ENCODE peak calls at places on chromosome 22, in eight cellular contexts. K is heart left ventricle, S is DND-41, X is OCI-LY7, E is thoracic aorta, Z is fibroblast of the aortic adventitia, N is AG09309, G is HCT116. O is an unnamed sample.

GRCh38 chr22:48632641-48633246 is 1194.9 kb downstream of the BRD1 start:
- DNase-seq in K (no peak), S (no peak), X (no peak), E (no peak), Z (no peak), N (no peak), G (no peak), O (no peak)

GRCh38 chr22:33519140-33519973 is 400.9 kb downstream of the LARGE1 start:
- DNase-seq in K (peak), S (no peak), X (peak), E (no peak), Z (peak), N (peak), G (no peak), O (peak)

GRCh38 chr22:35540600-35541253 is at the start of gene RASD2:
- DNase-seq in K (peak), S (peak), X (peak), E (no peak), Z (no peak), N (no peak), G (no peak), O (no peak)

GRCh38 chr22:42766860-42767259 is 46.2 kb upstream of the A4GALT start:
- DNase-seq in K (peak), S (no peak), X (no peak), E (no peak), Z (no peak), N (no peak), G (no peak), O (no peak)

GRCh38 chr22:28896611-28897010 is 13.2 kb downstream of the ZNRF3 start:
- DNase-seq in K (no peak), S (no peak), X (no peak), E (no peak), Z (no peak), N (no peak), G (no peak), O (no peak)

GRCh38 chr22:35409783-35410662 is 10.1 kb downstream of the MCM5 start:
- DNase-seq in K (peak), S (no peak), X (peak), E (no peak), Z (no peak), N (no peak), G (no peak), O (peak)

GRCh38 chr22:49671331-49672012 is 156.2 kb downstream of the BRD1 start:
- DNase-seq in K (no peak), S (no peak), X (no peak), E (no peak), Z (no peak), N (no peak), G (no peak), O (no peak)

GRCh38 chr22:22348127-22348814 is 103.7 kb downstream of the VPREB1 start:
- DNase-seq in K (no peak), S (peak), X (peak), E (no peak), Z (no peak), N (no peak), G (peak), O (no peak)

GRCh38 chr22:31730344-31730711 is 19.6 kb downstream of the PRR14L start:
- DNase-seq in K (no peak), S (no peak), X (peak), E (no peak), Z (no peak), N (no peak), G (no peak), O (no peak)

GRCh38 chr22:50045211-50046018 is 12.7 kb downstream of the TTLL8 start:
- DNase-seq in K (no peak), S (no peak), X (no peak), E (no peak), Z (no peak), N (no peak), G (no peak), O (no peak)

GRCh38 chr22:42841444-42841843 is 15.6 kb downstream of the ARFGAP3 start:
- DNase-seq in K (no peak), S (no peak), X (no peak), E (no peak), Z (peak), N (no peak), G (no peak), O (no peak)

GRCh38 chr22:41524283-41524682 is 20.0 kb downstream of the POLR3H start:
- DNase-seq in K (peak), S (no peak), X (no peak), E (peak), Z (peak), N (no peak), G (no peak), O (no peak)

GRCh38 chr22:35477911-35478582 is 62.6 kb upstream of the RASD2 start:
- DNase-seq in K (peak), S (no peak), X (no peak), E (no peak), Z (peak), N (peak), G (peak), O (no peak)

GRCh38 chr22:36673821-36674220 is 29.7 kb downstream of the CACNG2 start:
- DNase-seq in K (no peak), S (no peak), X (no peak), E (no peak), Z (no peak), N (no peak), G (no peak), O (no peak)

GRCh38 chr22:31906569-31906968 is 37.8 kb upstream of the YWHAH start:
- DNase-seq in K (no peak), S (no peak), X (no peak), E (no peak), Z (no peak), N (no peak), G (no peak), O (no peak)

GRCh38 chr22:49849161-49850020 is 4.3 kb upstream of the ZBED4 start:
- DNase-seq in K (no peak), S (no peak), X (no peak), E (no peak), Z (no peak), N (no peak), G (no peak), O (no peak)

GRCh38 chr22:25083414-25084166 is 116.1 kb upstream of the CRYBB3 start:
- DNase-seq in K (no peak), S (no peak), X (no peak), E (no peak), Z (no peak), N (no peak), G (no peak), O (no peak)

GRCh38 chr22:47805394-47805935 is 1043.0 kb downstream of the TBC1D22A start:
- DNase-seq in K (no peak), S (no peak), X (no peak), E (no peak), Z (no peak), N (no peak), G (no peak), O (no peak)

GRCh38 chr22:49340406-49340805 is 487.3 kb downstream of the BRD1 start:
- DNase-seq in K (no peak), S (no peak), X (no peak), E (no peak), Z (no peak), N (no peak), G (no peak), O (no peak)

GRCh38 chr22:46777609-46777970 is 15.1 kb downstream of the TBC1D22A start:
- DNase-seq in K (peak), S (no peak), X (peak), E (no peak), Z (no peak), N (no peak), G (no peak), O (no peak)

GRCh38 chr22:50301581-50301991 is 5.9 kb downstream of the PLXNB2 start:
- DNase-seq in K (no peak), S (no peak), X (no peak), E (no peak), Z (no peak), N (no peak), G (no peak), O (no peak)

GRCh38 chr22:28977481-28977971 is 84.1 kb downstream of the C22orf31 start:
- DNase-seq in K (no peak), S (no peak), X (no peak), E (no peak), Z (peak), N (no peak), G (peak), O (no peak)

GRCh38 chr22:22709719-22710445 is 65.5 kb downstream of the GGTLC2 start:
- DNase-seq in K (no peak), S (no peak), X (peak), E (no peak), Z (no peak), N (no peak), G (no peak), O (no peak)

GRCh38 chr22:24875862-24876506 is 70.0 kb downstream of the SGSM1 start:
- DNase-seq in K (no peak), S (peak), X (peak), E (no peak), Z (peak), N (no peak), G (no peak), O (no peak)

GRCh38 chr22:36366291-36366708 is 21.5 kb downstream of the MYH9 start:
- DNase-seq in K (no peak), S (no peak), X (no peak), E (peak), Z (peak), N (no peak), G (no peak), O (no peak)

GRCh38 chr22:35604671-35605457 is 12.3 kb downstream of the MB start:
- DNase-seq in K (no peak), S (peak), X (no peak), E (no peak), Z (no peak), N (no peak), G (no peak), O (no peak)

GRCh38 chr22:50262460-50262911 is 1.0 kb upstream of the MAPK12 start:
- DNase-seq in K (no peak), S (no peak), X (peak), E (no peak), Z (no peak), N (no peak), G (no peak), O (no peak)

GRCh38 chr22:21568207-21569075 is 927 bp downstream of the UBE2L3 start:
- DNase-seq in K (peak), S (peak), X (peak), E (no peak), Z (peak), N (no peak), G (no peak), O (no peak)

GRCh38 chr22:35711336-35711735 is 6.3 kb upstream of the APOL5 start:
- DNase-seq in K (no peak), S (no peak), X (no peak), E (no peak), Z (no peak), N (no peak), G (no peak), O (no peak)

GRCh38 chr22:49826603-49827306 is 918 bp downstream of the BRD1 start:
- DNase-seq in K (peak), S (peak), X (peak), E (no peak), Z (peak), N (no peak), G (no peak), O (no peak)

GRCh38 chr22:29243874-29244446 is 23.8 kb downstream of the RHBDD3 start:
- DNase-seq in K (no peak), S (no peak), X (no peak), E (no peak), Z (no peak), N (no peak), G (no peak), O (no peak)

GRCh38 chr22:49355206-49355920 is 472.3 kb downstream of the BRD1 start:
- DNase-seq in K (no peak), S (no peak), X (no peak), E (no peak), Z (no peak), N (no peak), G (no peak), O (no peak)

GRCh38 chr22:49928185-49928495 is 9.7 kb downstream of the CRELD2 start:
- DNase-seq in K (no peak), S (no peak), X (no peak), E (no peak), Z (no peak), N (no peak), G (no peak), O (no peak)

GRCh38 chr22:33785283-33785991 is 134.8 kb downstream of the LARGE1 start:
- DNase-seq in K (no peak), S (no peak), X (no peak), E (no peak), Z (peak), N (peak), G (no peak), O (no peak)

GRCh38 chr22:50078761-50079160 is 6.5 kb downstream of the MLC1 start:
- DNase-seq in K (no peak), S (no peak), X (no peak), E (no peak), Z (no peak), N (no peak), G (no peak), O (no peak)

GRCh38 chr22:24133187-24133965 is 47.9 kb upstream of the SUSD2 start:
- DNase-seq in K (peak), S (no peak), X (no peak), E (no peak), Z (no peak), N (no peak), G (no peak), O (no peak)

GRCh38 chr22:49382451-49382735 is 445.3 kb downstream of the BRD1 start:
- DNase-seq in K (no peak), S (no peak), X (no peak), E (no peak), Z (no peak), N (no peak), G (no peak), O (no peak)

GRCh38 chr22:41038732-41039131 is 53.7 kb upstream of the EP300 start:
- DNase-seq in K (no peak), S (no peak), X (no peak), E (no peak), Z (no peak), N (no peak), G (no peak), O (no peak)

DNA sequence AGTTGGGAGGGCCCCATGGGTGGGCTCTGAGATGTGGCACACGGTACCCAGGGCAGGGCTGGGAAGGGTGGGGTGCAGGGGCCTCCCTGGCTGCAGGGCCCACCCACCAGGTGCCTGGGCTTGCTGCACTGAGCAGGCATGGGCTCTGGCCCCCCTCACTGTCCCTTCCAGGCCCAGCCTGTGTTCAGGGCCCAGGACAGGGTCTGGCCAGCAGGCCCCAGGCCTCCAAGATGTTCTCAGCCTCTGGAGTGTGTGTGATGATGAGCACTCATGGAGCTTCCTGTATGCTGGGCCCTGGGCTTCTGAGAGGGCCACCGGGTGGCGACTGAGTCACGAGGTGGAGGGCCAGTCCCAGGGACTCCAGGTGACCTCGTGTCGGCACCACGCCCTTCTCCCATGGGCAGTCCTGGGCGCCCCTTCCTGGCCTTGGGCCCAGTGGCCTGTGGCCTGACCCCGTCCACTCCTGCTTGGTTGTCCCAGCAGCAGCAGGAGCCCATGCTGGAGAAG is 55.9 kb upstream of the CCDC188 start:
- DNase-seq in K (no peak), S (peak), X (peak), E (no peak), Z (peak), N (no peak), G (no peak), O (no peak)
- TF ChIP-seq CTCF in K (no peak), S (peak), X (no peak), E (no peak), Z (no peak), N (no peak), G (no peak), O (no peak)

GRCh38 chr22:19718255-19719054 is 4.2 kb downstream of the SEPTIN5 start:
- DNase-seq in K (no peak), S (no peak), X (no peak), E (no peak), Z (no peak), N (no peak), G (no peak), O (no peak)
- H3K4me3 ChIP-seq in K (peak), S (peak), X (peak), E (peak), Z (peak), N (peak), G (peak), O (peak)

GRCh38 chr22:37768273-37768672 is 39.5 kb upstream of the GCAT start:
- DNase-seq in K (no peak), S (no peak), X (no peak), E (no peak), Z (no peak), N (no peak), G (no peak), O (no peak)
- TF ChIP-seq CTCF in K (no peak), S (peak), X (peak), E (no peak), Z (peak), N (peak), G (peak), O (peak)

DNA sequence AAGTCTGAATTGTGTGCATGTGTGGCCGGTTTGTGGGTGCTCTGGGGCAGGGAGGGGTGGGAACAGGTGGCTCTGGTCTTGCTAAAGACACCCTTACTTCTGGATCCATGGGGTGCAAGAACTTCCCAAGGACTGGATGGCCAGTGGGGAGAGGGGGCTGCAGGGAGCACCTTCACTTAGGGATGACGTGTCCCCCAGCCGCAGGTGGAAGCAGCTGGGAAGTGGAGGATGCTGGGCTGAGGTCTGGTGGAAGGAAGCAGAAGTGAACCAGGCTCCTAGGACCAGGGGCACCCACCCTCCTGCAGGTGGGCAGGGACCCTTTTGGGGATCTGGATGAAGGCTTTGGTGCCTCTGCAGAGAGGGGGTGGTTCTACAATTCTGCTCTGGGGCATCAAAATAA is 9.9 kb upstream of the MIEF1 start:
- DNase-seq in K (no peak), S (no peak), X (no peak), E (no peak), Z (no peak), N (no peak), G (no peak), O (no peak)
- H3K4me3 ChIP-seq in K (no peak), S (no peak), X (no peak), E (no peak), Z (no peak), N (no peak), G (no peak), O (no peak)

DNA sequence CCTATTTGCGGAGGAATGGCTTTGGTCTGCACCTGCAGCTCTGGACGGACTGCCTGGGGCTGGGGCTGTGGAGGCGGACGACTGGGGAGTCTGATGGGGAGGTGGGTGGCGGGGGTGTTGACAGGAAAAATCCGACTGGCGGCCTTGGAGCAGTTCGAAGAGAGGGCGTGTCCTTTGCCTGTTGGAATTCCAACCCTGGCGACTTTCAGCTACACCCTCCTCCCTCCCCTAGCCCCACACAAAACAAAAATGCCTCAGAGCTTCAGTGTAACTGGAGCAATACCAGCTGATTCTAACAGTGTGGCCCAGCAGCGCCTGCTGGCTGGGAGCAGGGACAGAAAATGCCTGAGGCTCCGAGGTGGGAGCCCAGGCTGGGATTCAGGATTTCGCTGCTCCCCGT is 85.4 kb downstream of the ATXN10 start:
- DNase-seq in K (peak), S (no peak), X (no peak), E (no peak), Z (peak), N (no peak), G (no peak), O (no peak)
- TF ChIP-seq CTCF in K (no peak), S (no peak), X (no peak), E (peak), Z (peak), N (no peak), G (no peak), O (no peak)

GRCh38 chr22:39243443-39244072 is 1.2 kb downstream of the PDGFB start:
- DNase-seq in K (peak), S (no peak), X (no peak), E (no peak), Z (no peak), N (no peak), G (no peak), O (no peak)
- H3K4me3 ChIP-seq in K (peak), S (no peak), X (no peak), E (peak), Z (no peak), N (no peak), G (peak), O (no peak)

GRCh38 chr22:37781434-37782059 is 26.2 kb upstream of the GCAT start:
- DNase-seq in K (no peak), S (no peak), X (peak), E (no peak), Z (peak), N (no peak), G (no peak), O (no peak)
- TF ChIP-seq CTCF in K (no peak), S (peak), X (peak), E (no peak), Z (peak), N (peak), G (peak), O (no peak)

DNA sequence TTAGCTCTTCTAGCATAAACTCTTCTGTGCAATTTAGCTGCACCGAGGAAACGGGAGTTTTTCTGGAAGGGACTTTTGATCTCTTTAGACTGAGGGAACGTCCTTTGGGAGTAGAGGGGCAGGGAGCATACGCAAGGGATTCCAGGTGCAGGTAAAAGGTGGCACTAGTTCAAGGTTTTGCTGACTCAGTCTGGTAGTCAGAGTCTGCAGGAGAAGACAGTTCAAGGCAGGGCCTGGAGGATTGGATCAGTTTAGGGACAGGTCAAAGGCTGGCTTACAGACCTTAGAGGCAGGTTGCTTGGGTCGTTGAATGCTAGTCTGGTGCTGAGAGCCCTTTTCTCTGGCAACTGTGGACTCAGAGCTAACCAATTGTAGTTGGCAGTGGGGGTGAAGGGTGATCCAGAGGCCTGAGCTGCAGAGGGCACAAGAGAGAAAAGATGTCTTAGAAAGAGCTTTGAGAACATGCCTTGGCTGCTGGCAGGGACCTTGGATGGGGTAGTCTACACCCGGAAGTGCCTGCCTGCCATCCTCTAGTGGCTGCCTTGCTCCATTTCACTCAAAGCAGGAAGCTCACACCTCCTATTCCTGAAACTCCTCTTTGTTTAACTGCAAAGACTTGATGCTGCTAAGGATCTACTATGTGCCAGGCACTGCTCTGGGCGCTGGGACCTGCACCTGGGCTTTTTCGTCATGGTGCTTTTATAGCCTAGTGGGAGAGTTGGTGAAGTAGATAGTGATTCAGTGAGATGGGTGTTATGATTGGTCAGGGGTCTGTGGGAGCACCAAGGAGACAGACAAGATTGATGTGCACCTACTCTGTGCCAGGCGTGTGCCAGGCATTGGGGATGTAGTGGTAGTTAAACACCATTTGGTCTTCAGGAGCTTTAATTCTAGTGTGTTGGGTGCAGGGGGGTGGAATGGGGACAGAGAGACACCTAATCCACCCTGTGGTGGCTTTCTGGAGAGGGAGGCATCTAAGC is 17.1 kb downstream of the MIAT start:
- DNase-seq in K (no peak), S (peak), X (peak), E (no peak), Z (no peak), N (no peak), G (no peak), O (no peak)
- H3K4me3 ChIP-seq in K (no peak), S (peak), X (peak), E (peak), Z (peak), N (no peak), G (peak), O (peak)

GRCh38 chr22:18023509-18024275 is 669 bp downstream of the MICAL3 start:
- DNase-seq in K (peak), S (peak), X (peak), E (peak), Z (peak), N (peak), G (peak), O (no peak)
- TF ChIP-seq CTCF in K (no peak), S (no peak), X (no peak), E (no peak), Z (no peak), N (no peak), G (no peak), O (no peak)

GRCh38 chr22:30265851-30266444 is 703 bp downstream of the OSM start:
- DNase-seq in K (peak), S (peak), X (peak), E (no peak), Z (no peak), N (no peak), G (no peak), O (peak)
- H3K4me3 ChIP-seq in K (peak), S (peak), X (peak), E (peak), Z (no peak), N (no peak), G (no peak), O (peak)